ENCODE peak calls at places on chromosomes 12 and 14, in four cellular contexts. V is naive thymus-derived CD4-positive, alpha-beta T cell; C is A549; R is CD4-positive, alpha-beta memory T cell. G is an unnamed sample.

GRCh38 chr12:108508243-108508642 is 6.8 kb upstream of the FICD start:
- DNase-seq in V (no peak), C (no peak), R (no peak), G (no peak)

GRCh38 chr14:70871863-70872677 is 35.2 kb upstream of the PCNX1 start:
- DNase-seq in C (no peak), R (peak; percentile 57), V (no peak), G (no peak)

GRCh38 chr14:103191856-103192835 is 68.9 kb downstream of the TNFAIP2 start:
- DNase-seq in C (no peak), R (no peak), V (no peak), G (no peak)

GRCh38 chr14:87888136-87888999 is 104.6 kb downstream of the GALC start:
- DNase-seq in V (peak; percentile 23), R (no peak), C (peak; percentile 31), G (no peak)

GRCh38 chr14:100761481-100761880 is 34.8 kb downstream of the DLK1 start:
- DNase-seq in R (no peak), C (peak; percentile 24), V (no peak), G (no peak)

GRCh38 chr12:57085999-57086950 is 2.6 kb upstream of the NAB2 start:
- DNase-seq in V (peak; percentile 71), R (peak; percentile 12), C (peak; percentile 77), G (no peak)

GRCh38 chr12:75641031-75641780 is 129.8 kb upstream of the KRR1 start:
- DNase-seq in R (peak; percentile 21), C (peak; percentile 66), V (peak; percentile 55), G (no peak)

GRCh38 chr12:92470608-92471021 is 232.2 kb upstream of the PLEKHG7 start:
- DNase-seq in V (no peak), R (no peak), C (no peak), G (no peak)

GRCh38 chr12:127107744-127108143 is 1159.2 kb upstream of the TMEM132C start:
- DNase-seq in R (no peak), C (no peak), V (no peak), G (no peak)

GRCh38 chr14:86363047-86363446 is 833.1 kb downstream of the FLRT2 start:
- DNase-seq in V (no peak), C (no peak), R (no peak), G (no peak)

GRCh38 chr14:101875726-101876268 is 88.6 kb upstream of the DYNC1H1 start:
- DNase-seq in R (no peak), C (no peak), V (no peak), G (no peak)

GRCh38 chr12:104684884-104685283 is 228.1 kb downstream of the CHST11 start:
- DNase-seq in R (no peak), V (no peak), C (no peak), G (no peak)

GRCh38 chr12:104501641-104502040 is 44.9 kb downstream of the CHST11 start:
- DNase-seq in V (no peak), C (no peak), R (no peak), G (no peak)

GRCh38 chr14:50475460-50475859 is 56.9 kb downstream of the MAP4K5 start:
- DNase-seq in R (no peak), C (no peak), V (no peak), G (no peak)

GRCh38 chr12:117105902-117106301 is 6.7 kb upstream of the TESC start:
- DNase-seq in V (no peak), R (peak; percentile 80), C (no peak), G (peak; percentile 41)

GRCh38 chr12:30792648-30793499 is 38.1 kb upstream of the CAPRIN2 start:
- DNase-seq in V (no peak), R (no peak), C (peak; percentile 65), G (no peak)

GRCh38 chr12:120118710-120119097 is 2.2 kb upstream of the RAB35 start:
- DNase-seq in V (no peak), C (no peak), R (no peak), G (no peak)

GRCh38 chr12:95970905-95971304 is 25.2 kb downstream of the HAL start:
- DNase-seq in C (no peak), V (no peak), R (no peak), G (no peak)

GRCh38 chr12:64825143-64826011 is 930 bp downstream of the TBC1D30 start:
- DNase-seq in V (no peak), C (no peak), R (no peak), G (no peak)

GRCh38 chr12:64457466-64457865 is 5.5 kb downstream of the TBK1 start:
- DNase-seq in R (no peak), V (no peak), C (no peak), G (no peak)

GRCh38 chr12:8045952-8046944 is 13.7 kb downstream of the FOXJ2 start:
- DNase-seq in C (peak; percentile 84), R (peak; percentile 77), V (peak; percentile 73), G (peak; percentile 67)

GRCh38 chr12:18955594-18955993 is 173.9 kb upstream of the PLEKHA5 start:
- DNase-seq in C (no peak), V (no peak), R (no peak), G (no peak)

GRCh38 chr14:75334191-75335051 is 55.8 kb downstream of the FOS start:
- DNase-seq in C (no peak), R (peak; percentile 76), V (peak; percentile 42), G (peak; percentile 54)

GRCh38 chr12:65494537-65494936 is 216.1 kb downstream of the MSRB3 start:
- DNase-seq in C (peak; percentile 4), R (no peak), V (no peak), G (no peak)

GRCh38 chr12:130876758-130877157 is 4.9 kb downstream of the RAN start:
- DNase-seq in R (no peak), C (no peak), V (no peak), G (no peak)

GRCh38 chr14:100321473-100322137 is 1.5 kb upstream of the SLC25A47 start:
- DNase-seq in R (no peak), V (no peak), C (no peak), G (no peak)

GRCh38 chr14:23306412-23307145 is at the start of gene BCL2L2:
- DNase-seq in V (peak; percentile 42), C (peak; percentile 92), R (no peak), G (no peak)

GRCh38 chr12:63787306-63787705 is 7.6 kb downstream of the RXYLT1 start:
- DNase-seq in C (no peak), V (no peak), R (no peak), G (no peak)

GRCh38 chr14:29856516-29856915 is 71.1 kb downstream of the PRKD1 start:
- DNase-seq in R (no peak), C (no peak), V (no peak), G (no peak)
- H3K9me3 ChIP-seq in R (no peaks in the 10 kb centered on the region), C (no peaks in the 10 kb centered on the region), V (no peaks in the 10 kb centered on the region), G (peaks cover 3% of the 10 kb centered on the region)

GRCh38 chr12:34206061-34206785 is 183.9 kb downstream of the ALG10 start:
- DNase-seq in R (no peak), C (no peak), V (no peak), G (no peak)
- H3K9me3 ChIP-seq in R (no peaks in the 10 kb centered on the region), C (no peaks in the 10 kb centered on the region), V (no peaks in the 10 kb centered on the region), G (no peaks in the 10 kb centered on the region)

GRCh38 chr14:106635569-106635968 is 1109.2 kb downstream of the TMEM121 start:
- DNase-seq in C (no peak), V (no peak), R (no peak), G (no peak)
- H3K9me3 ChIP-seq in C (no peaks in the 10 kb centered on the region), V (no peaks in the 10 kb centered on the region), R (no peaks in the 10 kb centered on the region), G (no peaks in the 10 kb centered on the region)

GRCh38 chr14:98867726-98868125 is 404.3 kb downstream of the BCL11B start:
- DNase-seq in V (no peak), R (no peak), C (no peak), G (no peak)

GRCh38 chr14:98871796-98872195 is 400.2 kb downstream of the BCL11B start:
- DNase-seq in C (no peak), V (no peak), R (no peak), G (no peak)

GRCh38 chr14:98864211-98864610 is 407.8 kb downstream of the BCL11B start:
- DNase-seq in R (no peak), V (no peak), C (no peak), G (no peak)

GRCh38 chr14:98867146-98867545 is 404.9 kb downstream of the BCL11B start:
- DNase-seq in R (no peak), V (no peak), C (no peak), G (no peak)

DNA sequence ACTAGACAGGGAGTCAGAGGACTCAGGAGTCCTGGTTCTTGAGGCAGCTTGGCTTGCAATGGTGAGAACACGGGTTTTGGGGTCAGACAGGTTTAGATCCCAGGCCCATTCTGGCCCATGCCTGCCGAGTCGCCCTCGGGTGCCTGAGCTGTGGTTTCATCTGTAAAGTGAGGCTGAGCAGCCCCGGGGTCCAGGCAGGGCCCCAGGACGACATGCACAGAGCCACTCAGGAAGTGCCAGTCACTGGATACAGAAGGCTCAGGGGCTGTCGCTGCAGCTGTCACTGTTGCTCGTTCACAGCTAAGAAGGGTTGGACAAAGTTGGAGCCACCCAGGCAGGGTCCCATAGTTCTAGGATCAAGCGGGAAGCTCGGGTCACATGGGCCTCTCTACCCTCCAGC is 403.2 kb downstream of the BCL11B start:
- DNase-seq in V (no peak), R (no peak), C (no peak), G (no peak)
- H3K9me3 ChIP-seq in V (no peaks in the 10 kb centered on the region), R (no peaks in the 10 kb centered on the region), C (no peaks in the 10 kb centered on the region), G (no peaks in the 10 kb centered on the region)